ENCODE peak calls at places on chromosomes 11 and 22, in ten cellular contexts. S, T, C, H, G, W, Z, N, E and Q are unnamed samples.

GRCh38 chr22:24105018-24105360 is 76.3 kb upstream of the SUSD2 start:
- DNase-seq in S (no peak), T (no peak), C (no peak), H (peak; percentile 32), G (no peak), W (peak; percentile 34), Z (no peak), N (no peak), E (no peak), Q (no peak)

GRCh38 chr11:97269527-97269926 is 879.7 kb downstream of the JRKL start:
- DNase-seq in S (no peak), T (no peak), C (no peak), H (no peak), G (no peak), W (peak; percentile 26), Z (no peak), N (no peak), E (no peak), Q (no peak)

GRCh38 chr22:23263651-23264555 is 83.6 kb downstream of the BCR start:
- DNase-seq in S (peak; percentile 59), T (no peak), C (no peak), H (no peak), G (no peak), W (no peak), Z (no peak), N (no peak), E (peak; percentile 46), Q (no peak)

GRCh38 chr11:111846640-111847039 is 24.7 kb downstream of the ALG9 start:
- DNase-seq in S (no peak), T (no peak), C (no peak), H (peak; percentile 50), G (no peak), W (peak; percentile 75), Z (peak; percentile 79), N (no peak), E (no peak), Q (peak; percentile 75)

GRCh38 chr22:39617761-39618757 is 47.5 kb downstream of the CACNA1I start:
- DNase-seq in S (no peak), T (no peak), C (no peak), H (no peak), G (no peak), W (no peak), Z (no peak), N (no peak), E (no peak), Q (no peak)

GRCh38 chr22:41504397-41504796 is 35.5 kb downstream of the ACO2 start:
- DNase-seq in S (no peak), T (no peak), C (peak; percentile 89), H (peak; percentile 55), G (no peak), W (no peak), Z (peak; percentile 49), N (no peak), E (no peak), Q (peak; percentile 46)

GRCh38 chr22:38570841-38571364 is 920 bp upstream of the DMC1 start:
- DNase-seq in S (peak; percentile 31), T (no peak), C (peak; percentile 59), H (peak; percentile 39), G (peak; percentile 15), W (peak; percentile 31), Z (no peak), N (no peak), E (peak; percentile 7), Q (no peak)

GRCh38 chr11:121112498-121113455 is 11.7 kb downstream of the TECTA start:
- DNase-seq in S (peak; percentile 64), T (peak; percentile 75), C (peak; percentile 88), H (peak; percentile 63), G (peak; percentile 60), W (peak; percentile 76), Z (peak; percentile 85), N (no peak), E (no peak), Q (peak; percentile 67)

GRCh38 chr11:8002676-8003075 is 15.5 kb downstream of the EIF3F start:
- DNase-seq in S (no peak), T (no peak), C (no peak), H (no peak), G (no peak), W (no peak), Z (no peak), N (no peak), E (no peak), Q (no peak)

GRCh38 chr11:133934599-133935550 is 21.9 kb downstream of the IGSF9B start:
- DNase-seq in S (no peak), T (no peak), C (peak; percentile 82), H (peak; percentile 40), G (no peak), W (peak; percentile 62), Z (peak; percentile 56), N (no peak), E (no peak), Q (no peak)

GRCh38 chr11:31871310-31872073 is 60.4 kb upstream of the PAX6 start:
- DNase-seq in S (no peak), T (no peak), C (no peak), H (no peak), G (no peak), W (no peak), Z (no peak), N (no peak), E (no peak), Q (no peak)
- TF ChIP-seq CTCF in S (no peak), T (no peak), C (no peak), H (no peak), G (no peak), W (no peak), Z (no peak), N (no peak), E (no peak), Q (no peak)

DNA sequence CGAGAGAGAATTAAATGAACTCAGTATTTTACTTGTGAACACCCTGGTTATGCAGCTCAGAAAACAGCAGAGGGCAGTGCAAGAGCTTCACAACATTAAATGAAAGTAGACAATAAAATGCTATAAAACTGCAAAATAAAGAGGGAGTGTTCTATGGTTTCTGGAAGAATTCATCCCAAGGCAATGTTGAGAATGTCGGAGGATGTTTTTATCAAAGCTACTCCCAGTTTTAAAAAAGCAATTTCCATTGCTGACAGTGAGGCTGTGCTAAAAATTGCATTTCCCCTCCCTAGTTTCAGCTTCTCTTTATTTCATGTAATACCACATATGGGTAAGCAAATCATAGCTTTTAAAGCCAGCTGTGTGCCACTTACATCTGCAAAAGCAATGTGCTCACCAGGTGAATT is 296.9 kb downstream of the RAB38 start:
- DNase-seq in S (no peak), T (no peak), C (peak; percentile 55), H (peak; percentile 62), G (peak; percentile 9), W (peak; percentile 73), Z (peak; percentile 64), N (no peak), E (no peak), Q (peak; percentile 57)
- TF ChIP-seq CTCF in S (no peak), T (no peak), C (peak; percentile 54), H (peak; percentile 74), G (peak; percentile 47), W (peak; percentile 72), Z (peak; percentile 71), N (peak; percentile 39), E (no peak), Q (peak; percentile 52)

DNA sequence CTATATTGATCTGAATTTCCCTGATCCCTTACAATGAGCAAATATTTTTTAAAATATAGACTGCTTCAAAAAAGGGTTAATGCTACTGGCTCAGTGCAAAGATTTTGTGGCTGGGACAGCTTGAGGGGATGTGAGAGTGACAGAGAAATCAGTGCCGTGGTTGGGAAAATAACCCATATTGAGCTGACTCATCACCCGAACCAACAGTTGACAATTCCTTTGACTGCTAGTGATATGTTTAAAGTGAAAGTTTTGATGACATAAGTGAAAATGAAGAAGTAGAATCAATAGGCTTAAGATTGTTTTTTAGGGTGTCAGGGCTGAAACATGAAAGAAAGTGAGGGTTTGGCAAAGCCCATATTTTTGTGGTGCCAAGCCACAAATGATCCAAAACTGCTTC is 257.1 kb upstream of the TENM4 start:
- DNase-seq in S (no peak), T (no peak), C (no peak), H (no peak), G (no peak), W (no peak), Z (no peak), N (no peak), E (no peak), Q (no peak)
- TF ChIP-seq CTCF in S (no peak), T (no peak), C (no peak), H (no peak), G (no peak), W (no peak), Z (no peak), N (no peak), E (no peak), Q (no peak)

GRCh38 chr22:29308791-29309262 is 2.4 kb downstream of the GAS2L1 start:
- DNase-seq in S (no peak), T (no peak), C (no peak), H (peak; percentile 75), G (no peak), W (peak; percentile 81), Z (peak; percentile 73), N (no peak), E (no peak), Q (peak; percentile 44)
- TF ChIP-seq CTCF in S (no peak), T (no peak), C (no peak), H (no peak), G (no peak), W (no peak), Z (no peak), N (no peak), E (no peak), Q (no peak)

DNA sequence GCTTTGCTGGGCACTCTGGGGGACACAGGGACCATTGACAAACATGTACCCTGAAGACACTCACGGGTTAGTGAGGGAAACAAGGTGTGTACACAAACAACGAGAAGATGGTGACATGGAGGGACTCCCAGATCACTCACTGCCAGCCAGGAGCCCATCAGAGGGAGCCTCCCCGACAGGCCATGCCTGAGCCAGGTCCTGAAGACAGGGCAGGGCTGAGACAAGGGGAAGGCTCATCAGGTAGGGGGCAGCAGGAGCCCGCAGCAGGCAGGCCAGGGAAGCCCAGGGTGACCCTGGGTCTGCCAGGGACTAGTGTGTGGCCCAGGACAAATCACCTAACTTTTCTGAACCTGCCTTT is 127.9 kb downstream of the BUD13 start:
- DNase-seq in S (no peak), T (no peak), C (no peak), H (no peak), G (no peak), W (no peak), Z (no peak), N (no peak), E (no peak), Q (no peak)
- TF ChIP-seq CTCF in S (no peak), T (no peak), C (no peak), H (no peak), G (no peak), W (no peak), Z (no peak), N (no peak), E (no peak), Q (no peak)

DNA sequence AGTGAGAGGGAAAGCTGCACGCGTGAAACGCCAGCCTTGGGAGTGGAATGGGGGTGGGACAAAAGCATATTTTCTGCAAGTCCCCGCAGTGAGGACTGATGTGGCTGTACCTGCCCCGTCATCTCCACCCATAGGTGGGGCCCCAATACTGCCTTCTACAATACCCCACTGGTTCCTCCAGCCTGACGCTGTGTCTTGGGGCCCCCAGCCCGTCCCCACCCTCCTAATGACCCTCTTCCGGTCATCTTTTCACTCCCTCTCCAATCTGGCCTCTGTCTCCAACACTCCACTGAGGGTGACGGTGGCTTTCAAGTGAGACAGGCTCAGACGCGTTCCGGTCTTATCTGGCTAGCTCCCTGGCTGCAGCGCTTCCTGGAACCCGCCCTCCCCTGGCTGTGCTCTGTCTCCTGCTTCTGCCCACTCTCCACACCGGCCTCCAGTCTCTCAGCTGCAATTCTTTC is 104.2 kb downstream of the MICAL3 start:
- DNase-seq in S (peak; percentile 57), T (peak; percentile 58), C (peak; percentile 91), H (no peak), G (peak; percentile 39), W (peak; percentile 56), Z (peak; percentile 45), N (no peak), E (no peak), Q (peak; percentile 88)
- TF ChIP-seq CTCF in S (no peak), T (no peak), C (no peak), H (no peak), G (no peak), W (no peak), Z (peak; percentile 1), N (peak; percentile 30), E (no peak), Q (no peak)